ENCODE peak calls at places on chromosomes 7 and 10, in six cellular contexts. I, A, C, P, B and W are unnamed samples.

GRCh38 chr10:132425029-132425758 is 28.2 kb downstream of the PWWP2B start:
- DNase-seq in I (no peak), A (no peak), C (no peak), P (no peak), B (no peak), W (no peak)

GRCh38 chr7:148515237-148515636 is 75.3 kb upstream of the C7orf33 start:
- DNase-seq in I (no peak), A (no peak), C (no peak), P (no peak), B (no peak), W (no peak)

GRCh38 chr7:7970620-7971307 is 2.2 kb downstream of the GLCCI1 start:
- DNase-seq in I (no peak), A (no peak), C (peak; percentile 45), P (peak; percentile 41), B (no peak), W (no peak)

GRCh38 chr10:121027390-121027789 is 176.2 kb downstream of the WDR11 start:
- DNase-seq in I (no peak), A (no peak), C (no peak), P (no peak), B (no peak), W (no peak)

GRCh38 chr10:110206988-110207804 is at the start of gene MXI1:
- DNase-seq in I (peak; percentile 83), A (peak; percentile 92), C (peak; percentile 82), P (peak; percentile 78), B (peak; percentile 79), W (peak; percentile 40)

GRCh38 chr10:129800796-129801340 is 163.2 kb downstream of the EBF3 start:
- DNase-seq in I (no peak), A (no peak), C (no peak), P (no peak), B (no peak), W (no peak)

GRCh38 chr10:74055383-74056065 is 57.6 kb downstream of the VCL start:
- DNase-seq in I (no peak), A (no peak), C (no peak), P (no peak), B (no peak), W (no peak)

GRCh38 chr7:88267421-88267820 is 39.3 kb downstream of the STEAP4 start:
- DNase-seq in I (no peak), A (no peak), C (no peak), P (no peak), B (no peak), W (no peak)

GRCh38 chr7:8109196-8110022 is 140.8 kb downstream of the GLCCI1 start:
- DNase-seq in I (no peak), A (no peak), C (no peak), P (peak; percentile 35), B (no peak), W (no peak)

GRCh38 chr10:116891208-116891607 is 41.9 kb downstream of the ENO4 start:
- DNase-seq in I (no peak), A (peak; percentile 73), C (no peak), P (peak; percentile 65), B (peak; percentile 60), W (no peak)

GRCh38 chr10:91756286-91756685 is 41.9 kb upstream of the TNKS2 start:
- DNase-seq in I (no peak), A (no peak), C (no peak), P (peak; percentile 35), B (no peak), W (no peak)

GRCh38 chr7:151060416-151061234 is 1.2 kb downstream of the SLC4A2 start:
- DNase-seq in I (no peak), A (peak; percentile 50), C (no peak), P (no peak), B (no peak), W (no peak)

GRCh38 chr10:100697070-100697469 is 48.3 kb upstream of the PAX2 start:
- DNase-seq in I (no peak), A (peak; percentile 10), C (peak; percentile 18), P (peak; percentile 66), B (no peak), W (no peak)

GRCh38 chr10:25758041-25758457 is 176.0 kb upstream of the MYO3A start:
- DNase-seq in I (no peak), A (peak; percentile 6), C (peak; percentile 21), P (no peak), B (no peak), W (no peak)

GRCh38 chr10:1434202-1434601 is 303.1 kb downstream of the ADARB2 start:
- DNase-seq in I (no peak), A (no peak), C (no peak), P (no peak), B (no peak), W (no peak)

GRCh38 chr10:34489973-34490372 is 325.1 kb downstream of the PARD3 start:
- DNase-seq in I (no peak), A (no peak), C (no peak), P (peak; percentile 63), B (no peak), W (no peak)

GRCh38 chr10:80196270-80196949 is 8.9 kb downstream of the ANXA11 start:
- DNase-seq in I (no peak), A (peak; percentile 88), C (peak; percentile 67), P (peak; percentile 28), B (peak; percentile 57), W (no peak)

GRCh38 chr7:120564145-120564544 is 291.2 kb downstream of the KCND2 start:
- DNase-seq in I (no peak), A (no peak), C (no peak), P (no peak), B (no peak), W (no peak)

GRCh38 chr10:86244296-86244695 is 122.3 kb downstream of the GRID1 start:
- DNase-seq in I (no peak), A (no peak), C (no peak), P (no peak), B (no peak), W (peak; percentile 67)

GRCh38 chr7:118057404-118057803 is 126.6 kb upstream of the LSM8 start:
- DNase-seq in I (no peak), A (no peak), C (no peak), P (no peak), B (no peak), W (no peak)

GRCh38 chr10:34480345-34480744 is 334.8 kb downstream of the PARD3 start:
- DNase-seq in I (no peak), A (peak; percentile 49), C (no peak), P (no peak), B (no peak), W (no peak)

GRCh38 chr10:92848037-92848440 is 281 bp upstream of the EXOC6 start:
- DNase-seq in I (no peak), A (no peak), C (no peak), P (no peak), B (no peak), W (no peak)

GRCh38 chr10:92847185-92847864 is 995 bp upstream of the EXOC6 start:
- DNase-seq in I (no peak), A (no peak), C (no peak), P (peak; percentile 4), B (no peak), W (no peak)

GRCh38 chr10:92849576-92850090 is 1.3 kb downstream of the EXOC6 start:
- DNase-seq in I (no peak), A (no peak), C (no peak), P (no peak), B (no peak), W (no peak)

GRCh38 chr10:92849234-92849525 is 860 bp downstream of the EXOC6 start:
- DNase-seq in I (no peak), A (no peak), C (no peak), P (no peak), B (no peak), W (no peak)

GRCh38 chr10:92848441-92849233 is at the start of gene EXOC6:
- DNase-seq in I (peak; percentile 86), A (peak; percentile 91), C (peak; percentile 94), P (peak; percentile 52), B (peak; percentile 87), W (peak; percentile 43)
- TF ChIP-seq CTCF in I (no peak), A (no peak), C (peak; percentile 25), P (peak; percentile 51), B (peak; percentile 29), W (no peak)

DNA sequence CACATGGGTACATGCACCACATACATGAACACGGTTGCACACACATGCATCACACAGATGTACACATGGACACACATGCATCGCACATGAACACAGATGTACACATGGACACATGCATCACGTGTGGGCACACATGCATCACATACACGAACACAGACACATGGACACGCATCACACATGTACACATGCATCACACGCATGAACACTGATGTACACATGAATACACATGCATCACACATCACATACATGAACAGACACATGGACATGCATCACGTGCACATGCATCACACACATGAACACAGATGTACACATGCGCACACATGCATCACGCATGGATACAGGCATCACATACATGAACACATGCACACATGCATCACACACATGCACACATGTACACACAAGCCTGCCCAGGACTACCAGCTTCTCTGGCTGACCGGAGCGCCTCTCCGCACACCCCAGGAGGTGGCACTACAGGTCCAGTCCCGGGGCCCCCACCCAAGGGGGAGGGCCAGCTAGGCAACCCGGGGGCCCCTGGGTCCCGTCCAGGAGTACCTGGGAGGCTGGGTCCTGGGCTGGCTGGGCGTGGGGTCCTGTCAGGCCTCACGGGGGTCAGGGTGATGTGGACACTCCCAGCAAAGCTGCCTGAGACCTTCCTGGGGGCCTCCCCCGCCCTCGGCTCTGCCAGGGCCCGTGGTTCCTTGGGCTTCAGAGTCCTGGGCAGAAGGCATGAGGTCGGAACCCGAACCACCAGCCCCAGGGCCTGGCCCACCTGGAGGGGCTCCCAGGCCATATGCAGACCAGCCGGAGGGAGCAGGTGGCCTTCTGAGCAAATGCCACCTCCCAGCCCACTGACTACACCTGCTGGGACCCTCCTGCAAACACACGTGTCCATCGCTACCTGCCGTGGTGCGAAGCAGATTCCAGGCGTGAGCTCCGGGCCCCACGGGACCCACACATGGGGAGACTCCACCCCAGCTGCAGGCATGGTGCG is 19.6 kb downstream of the MICALL2 start:
- DNase-seq in I (no peak), A (no peak), C (no peak), P (no peak), B (no peak), W (no peak)
- TF ChIP-seq CTCF in I (no peak), A (no peak), C (no peak), P (peak; percentile 27), B (peak; percentile 15), W (no peak)

DNA sequence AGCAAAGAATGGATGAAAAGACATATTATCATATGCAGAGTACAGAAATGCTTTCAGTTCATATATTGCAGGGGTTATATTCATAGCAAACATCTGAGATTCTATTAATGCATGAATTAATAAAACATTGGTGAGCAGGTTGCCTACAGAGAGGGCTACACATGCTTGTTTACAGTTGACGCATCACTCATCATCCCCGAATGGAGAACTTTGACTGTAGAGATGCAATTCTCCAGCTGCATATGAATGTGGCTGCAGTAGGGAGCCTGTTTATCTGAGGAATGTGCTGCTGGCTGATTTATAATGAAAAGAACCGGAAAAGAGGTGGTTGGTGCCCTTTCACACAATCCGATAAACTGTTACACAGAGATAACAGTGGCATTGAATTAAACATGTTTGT is 116.5 kb downstream of the GRM3 start:
- DNase-seq in I (no peak), A (no peak), C (no peak), P (no peak), B (no peak), W (no peak)
- TF ChIP-seq CTCF in I (no peak), A (no peak), C (no peak), P (no peak), B (no peak), W (no peak)

DNA sequence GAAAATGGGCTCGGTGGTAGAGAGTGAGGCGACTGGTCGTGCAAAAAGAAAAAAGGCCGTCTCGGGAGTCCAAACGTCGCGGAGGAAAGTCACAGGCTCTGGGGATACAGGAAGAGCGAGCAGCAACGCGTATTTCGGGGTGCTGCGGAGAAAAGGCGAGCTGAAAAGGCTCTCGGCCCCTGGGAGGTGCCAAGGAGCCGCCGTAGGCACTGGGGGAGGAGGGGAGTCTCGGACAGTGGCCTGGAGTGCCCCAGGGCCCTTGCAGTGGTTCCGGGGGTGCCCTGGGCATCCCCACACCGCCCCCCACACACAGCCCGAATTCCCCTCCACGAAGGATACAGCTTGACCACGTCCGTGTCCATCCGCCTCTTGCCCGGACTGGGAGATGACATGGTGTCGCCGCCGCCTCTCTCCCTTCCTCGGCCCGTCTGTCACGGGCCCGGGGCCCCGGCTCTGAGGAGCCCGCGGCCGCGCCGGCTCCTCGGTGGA is 552 bp downstream of the UBE2H start:
- DNase-seq in I (peak; percentile 69), A (peak; percentile 71), C (peak; percentile 69), P (peak; percentile 33), B (peak; percentile 45), W (no peak)
- TF ChIP-seq CTCF in I (no peak), A (no peak), C (no peak), P (no peak), B (no peak), W (no peak)